ENCODE peak calls at places on chromosomes 13 and 19, in seven cellular contexts. One of them, this sample, is unnamed.
A peak's percentile ranks its signal among the peaks of the same experiment; 100 is the strongest.

GRCh38 chr19:49691243-49692101 is 556 bp downstream of the CPT1C start:
- DNase-seq in mesenchymal stem cell: peak; percentile 74
- DNase-seq in IMR-90: peak; percentile 70
- DNase-seq in H1: no peak
- DNase-seq in H9: peak; percentile 78
- DNase-seq in neuronal stem cell: peak; percentile 80
- DNase-seq in trophoblast cell: peak; percentile 19
- DNase-seq in this sample: peak; percentile 87

GRCh38 chr19:31761281-31761913 is 412.2 kb upstream of the TSHZ3 start:
- DNase-seq in mesenchymal stem cell: no peak
- DNase-seq in IMR-90: no peak
- DNase-seq in H1: peak; percentile 5
- DNase-seq in H9: peak; percentile 55
- DNase-seq in neuronal stem cell: no peak
- DNase-seq in trophoblast cell: no peak
- DNase-seq in this sample: no peak

GRCh38 chr13:35978607-35979316 is 152.4 kb downstream of the DCLK1 start:
- DNase-seq in mesenchymal stem cell: peak; percentile 52
- DNase-seq in IMR-90: peak; percentile 69
- DNase-seq in H1: no peak
- DNase-seq in H9: no peak
- DNase-seq in neuronal stem cell: peak; percentile 68
- DNase-seq in trophoblast cell: peak; percentile 94
- DNase-seq in this sample: peak; percentile 67

GRCh38 chr13:71828564-71828963 is 38.4 kb downstream of the DACH1 start:
- DNase-seq in mesenchymal stem cell: peak; percentile 8
- DNase-seq in IMR-90: no peak
- DNase-seq in H1: no peak
- DNase-seq in H9: no peak
- DNase-seq in neuronal stem cell: no peak
- DNase-seq in trophoblast cell: no peak
- DNase-seq in this sample: no peak

GRCh38 chr19:29528350-29528945 is 2.7 kb downstream of the VSTM2B start:
- DNase-seq in mesenchymal stem cell: peak; percentile 41
- DNase-seq in IMR-90: peak; percentile 58
- DNase-seq in H1: peak; percentile 75
- DNase-seq in H9: peak; percentile 87
- DNase-seq in neuronal stem cell: peak; percentile 81
- DNase-seq in trophoblast cell: peak; percentile 60
- DNase-seq in this sample: peak; percentile 91

GRCh38 chr13:23414682-23415081 is 18.8 kb downstream of the SACS start:
- DNase-seq in mesenchymal stem cell: no peak
- DNase-seq in IMR-90: no peak
- DNase-seq in H1: no peak
- DNase-seq in H9: no peak
- DNase-seq in neuronal stem cell: no peak
- DNase-seq in trophoblast cell: no peak
- DNase-seq in this sample: no peak

GRCh38 chr13:49357694-49358093 is 86.2 kb downstream of the CAB39L start:
- DNase-seq in mesenchymal stem cell: peak; percentile 50
- DNase-seq in IMR-90: peak; percentile 79
- DNase-seq in H1: no peak
- DNase-seq in H9: no peak
- DNase-seq in neuronal stem cell: no peak
- DNase-seq in trophoblast cell: peak; percentile 87
- DNase-seq in this sample: no peak

GRCh38 chr13:33744589-33745369 is 73.2 kb upstream of the RFC3 start:
- DNase-seq in mesenchymal stem cell: no peak
- DNase-seq in IMR-90: no peak
- DNase-seq in H1: no peak
- DNase-seq in H9: no peak
- DNase-seq in neuronal stem cell: no peak
- DNase-seq in trophoblast cell: peak; percentile 59
- DNase-seq in this sample: no peak

GRCh38 chr19:58374200-58374599 is 6.6 kb downstream of the ZNF837 start:
- DNase-seq in mesenchymal stem cell: peak; percentile 44
- DNase-seq in IMR-90: peak; percentile 32
- DNase-seq in H1: no peak
- DNase-seq in H9: no peak
- DNase-seq in neuronal stem cell: no peak
- DNase-seq in trophoblast cell: no peak
- DNase-seq in this sample: no peak

GRCh38 chr13:87129602-87130300 is 541.4 kb upstream of the SLITRK5 start:
- DNase-seq in mesenchymal stem cell: peak; percentile 18
- DNase-seq in IMR-90: peak; percentile 47
- DNase-seq in H1: no peak
- DNase-seq in H9: no peak
- DNase-seq in neuronal stem cell: no peak
- DNase-seq in trophoblast cell: no peak
- DNase-seq in this sample: peak; percentile 19

DNA sequence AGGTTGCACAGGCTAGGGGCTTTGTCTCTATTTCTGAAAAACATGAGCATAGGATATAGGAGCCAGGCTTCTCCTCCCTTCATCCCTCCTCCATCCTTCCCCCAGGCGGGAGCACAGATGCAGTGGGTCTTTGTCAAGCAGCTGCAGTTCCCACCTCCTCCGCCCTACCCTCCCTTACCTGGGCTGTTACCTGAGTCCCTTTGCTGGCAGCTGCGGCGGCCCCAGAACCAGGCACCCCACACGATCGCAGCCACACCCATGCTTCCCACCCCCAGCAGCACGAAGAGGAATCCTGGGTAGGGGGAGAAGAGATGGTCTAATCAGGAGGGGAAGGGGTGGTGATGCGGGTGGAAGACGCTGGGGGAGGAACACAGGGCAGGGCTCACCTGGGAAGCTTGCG is 7.8 kb downstream of the TMIGD2 start:
- DNase-seq in mesenchymal stem cell: no peak
- DNase-seq in IMR-90: no peak
- DNase-seq in H1: no peak
- DNase-seq in H9: no peak
- DNase-seq in neuronal stem cell: no peak
- DNase-seq in trophoblast cell: no peak
- DNase-seq in this sample: no peak
- H3K27ac ChIP-seq in mesenchymal stem cell: no peak overlapping the region
- H3K27ac ChIP-seq in IMR-90: no peak overlapping the region
- H3K27ac ChIP-seq in H1: no peak overlapping the region
- H3K27ac ChIP-seq in H9: no peak overlapping the region
- H3K27ac ChIP-seq in neuronal stem cell: no peak overlapping the region
- H3K27ac ChIP-seq in trophoblast cell: no peak overlapping the region
- H3K27ac ChIP-seq in this sample: no peak overlapping the region

GRCh38 chr13:51758691-51759090 is 45.3 kb downstream of the DHRS12 start:
- DNase-seq in mesenchymal stem cell: peak; percentile 71
- DNase-seq in IMR-90: no peak
- DNase-seq in H1: no peak
- DNase-seq in H9: no peak
- DNase-seq in neuronal stem cell: no peak
- DNase-seq in trophoblast cell: no peak
- DNase-seq in this sample: no peak
- H2AK5ac ChIP-seq in mesenchymal stem cell: no peak overlapping the region
- H2AK5ac ChIP-seq in IMR-90: no peak overlapping the region
- H2AK5ac ChIP-seq in H1: no peak overlapping the region
- H2AK5ac ChIP-seq in H9: no peak overlapping the region
- H2AK5ac ChIP-seq in neuronal stem cell: no peak overlapping the region
- H2AK5ac ChIP-seq in trophoblast cell: no peak overlapping the region
- H2AK5ac ChIP-seq in this sample: no peak overlapping the region

GRCh38 chr19:9848060-9848459 is 12.9 kb downstream of the PIN1 start:
- DNase-seq in mesenchymal stem cell: no peak
- DNase-seq in IMR-90: no peak
- DNase-seq in H1: no peak
- DNase-seq in H9: peak; percentile 65
- DNase-seq in neuronal stem cell: no peak
- DNase-seq in trophoblast cell: no peak
- DNase-seq in this sample: peak; percentile 42

GRCh38 chr19:9849786-9850185 is 14.7 kb downstream of the PIN1 start:
- DNase-seq in mesenchymal stem cell: no peak
- DNase-seq in IMR-90: no peak
- DNase-seq in H1: no peak
- DNase-seq in H9: no peak
- DNase-seq in neuronal stem cell: no peak
- DNase-seq in trophoblast cell: no peak
- DNase-seq in this sample: no peak

GRCh38 chr19:9850235-9850959 is 15.3 kb downstream of the PIN1 start:
- DNase-seq in mesenchymal stem cell: no peak
- DNase-seq in IMR-90: no peak
- DNase-seq in H1: no peak
- DNase-seq in H9: no peak
- DNase-seq in neuronal stem cell: no peak
- DNase-seq in trophoblast cell: no peak
- DNase-seq in this sample: no peak

GRCh38 chr19:9848761-9849160 is 13.6 kb downstream of the PIN1 start:
- DNase-seq in mesenchymal stem cell: no peak
- DNase-seq in IMR-90: no peak
- DNase-seq in H1: no peak
- DNase-seq in H9: no peak
- DNase-seq in neuronal stem cell: no peak
- DNase-seq in trophoblast cell: no peak
- DNase-seq in this sample: no peak

GRCh38 chr19:9847087-9847671 is 12.1 kb downstream of the PIN1 start:
- DNase-seq in mesenchymal stem cell: peak; percentile 90
- DNase-seq in IMR-90: peak; percentile 97
- DNase-seq in H1: peak; percentile 51
- DNase-seq in H9: peak; percentile 80
- DNase-seq in neuronal stem cell: no peak
- DNase-seq in trophoblast cell: peak; percentile 40
- DNase-seq in this sample: peak; percentile 83
- H2BK120ac ChIP-seq in mesenchymal stem cell: no peak overlapping the region
- H2BK120ac ChIP-seq in IMR-90: no peak overlapping the region
- H2BK120ac ChIP-seq in H1: no peak overlapping the region
- H2BK120ac ChIP-seq in H9: no peak overlapping the region
- H2BK120ac ChIP-seq in neuronal stem cell: no peak overlapping the region
- H2BK120ac ChIP-seq in trophoblast cell: no peak overlapping the region
- H2BK120ac ChIP-seq in this sample: no peak overlapping the region

GRCh38 chr19:2815923-2816322 is 3.7 kb upstream of the ZNF554 start:
- DNase-seq in mesenchymal stem cell: no peak
- DNase-seq in IMR-90: no peak
- DNase-seq in H1: no peak
- DNase-seq in H9: no peak
- DNase-seq in neuronal stem cell: no peak
- DNase-seq in trophoblast cell: no peak
- DNase-seq in this sample: no peak
- H3K27ac ChIP-seq in mesenchymal stem cell: no peak overlapping the region
- H3K27ac ChIP-seq in IMR-90: no peak overlapping the region
- H3K27ac ChIP-seq in H1: no peak overlapping the region
- H3K27ac ChIP-seq in H9: no peak overlapping the region
- H3K27ac ChIP-seq in neuronal stem cell: no peak overlapping the region
- H3K27ac ChIP-seq in trophoblast cell: no peak overlapping the region
- H3K27ac ChIP-seq in this sample: no peak overlapping the region

GRCh38 chr13:74162782-74163181 is 28.6 kb upstream of the KLF12 start:
- DNase-seq in mesenchymal stem cell: no peak
- DNase-seq in IMR-90: no peak
- DNase-seq in H1: no peak
- DNase-seq in H9: no peak
- DNase-seq in neuronal stem cell: no peak
- DNase-seq in trophoblast cell: no peak
- DNase-seq in this sample: no peak
- H2AK5ac ChIP-seq in mesenchymal stem cell: no peak overlapping the region
- H2AK5ac ChIP-seq in IMR-90: no peak overlapping the region
- H2AK5ac ChIP-seq in H1: no peak overlapping the region
- H2AK5ac ChIP-seq in H9: no peak overlapping the region
- H2AK5ac ChIP-seq in neuronal stem cell: no peak overlapping the region
- H2AK5ac ChIP-seq in trophoblast cell: no peak overlapping the region
- H2AK5ac ChIP-seq in this sample: no peak overlapping the region

DNA sequence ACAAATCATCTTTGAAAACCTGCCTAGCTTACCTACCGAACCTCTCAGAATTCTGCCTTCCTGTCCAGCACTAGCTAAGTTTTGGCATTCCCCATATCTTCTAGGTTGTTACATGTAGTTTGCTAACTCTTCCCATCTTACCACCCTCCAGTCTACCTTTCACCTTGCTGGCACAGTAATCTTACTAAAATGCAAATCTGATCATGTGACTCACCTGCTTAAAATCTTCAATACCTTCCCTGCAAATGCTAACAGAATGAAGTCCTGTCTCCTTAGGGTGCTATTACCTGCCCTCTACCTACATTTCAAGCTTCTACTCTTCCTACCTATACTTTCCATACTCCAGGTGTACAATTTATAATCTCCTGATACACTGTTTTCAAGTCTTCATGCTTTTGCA is 30.4 kb downstream of the INTS6 start:
- DNase-seq in mesenchymal stem cell: no peak
- DNase-seq in IMR-90: no peak
- DNase-seq in H1: no peak
- DNase-seq in H9: no peak
- DNase-seq in neuronal stem cell: no peak
- DNase-seq in trophoblast cell: peak; percentile 21
- DNase-seq in this sample: no peak
- H2BK120ac ChIP-seq in mesenchymal stem cell: no peak overlapping the region
- H2BK120ac ChIP-seq in IMR-90: no peak overlapping the region
- H2BK120ac ChIP-seq in H1: no peak overlapping the region
- H2BK120ac ChIP-seq in H9: no peak overlapping the region
- H2BK120ac ChIP-seq in neuronal stem cell: no peak overlapping the region
- H2BK120ac ChIP-seq in trophoblast cell: no peak overlapping the region
- H2BK120ac ChIP-seq in this sample: no peak overlapping the region